ENCODE peak calls at places on chromosomes 12 and 14, in seven cellular contexts. One of them, this sample, is unnamed.
A peak's percentile ranks its signal among the peaks of the same experiment; 100 is the strongest.

GRCh38 chr14:63078606-63079005 is 33.3 kb upstream of the KCNH5 start:
- DNase-seq in breast epithelium: no peak
- DNase-seq in coronary artery: no peak
- DNase-seq in A549: no peak
- DNase-seq in MM.1S: no peak
- DNase-seq in heart left ventricle: no peak
- DNase-seq in brain microvascular endothelial cell: no peak
- DNase-seq in this sample: no peak

GRCh38 chr14:102693006-102693755 is 84.1 kb upstream of the TRAF3 start:
- DNase-seq in coronary artery: no peak
- DNase-seq in heart left ventricle: no peak
- DNase-seq in breast epithelium: no peak
- DNase-seq in MM.1S: no peak
- DNase-seq in brain microvascular endothelial cell: no peak
- DNase-seq in A549: no peak
- DNase-seq in this sample: no peak

GRCh38 chr14:38001501-38001900 is 206.2 kb upstream of the SSTR1 start:
- DNase-seq in MM.1S: no peak
- DNase-seq in brain microvascular endothelial cell: no peak
- DNase-seq in breast epithelium: no peak
- DNase-seq in heart left ventricle: no peak
- DNase-seq in A549: no peak
- DNase-seq in coronary artery: no peak
- DNase-seq in this sample: no peak

GRCh38 chr14:95196268-95196667 is 38.9 kb upstream of the DICER1 start:
- DNase-seq in heart left ventricle: no peak
- DNase-seq in breast epithelium: no peak
- DNase-seq in MM.1S: no peak
- DNase-seq in brain microvascular endothelial cell: no peak
- DNase-seq in coronary artery: peak; percentile 47
- DNase-seq in A549: peak; percentile 14
- DNase-seq in this sample: no peak

GRCh38 chr14:20781805-20782204 is 737 bp downstream of the RNASE6 start:
- DNase-seq in brain microvascular endothelial cell: no peak
- DNase-seq in coronary artery: no peak
- DNase-seq in breast epithelium: no peak
- DNase-seq in heart left ventricle: no peak
- DNase-seq in MM.1S: no peak
- DNase-seq in A549: no peak
- DNase-seq in this sample: no peak

GRCh38 chr14:103654619-103655018 is 25.6 kb downstream of the KLC1 start:
- DNase-seq in brain microvascular endothelial cell: no peak
- DNase-seq in A549: no peak
- DNase-seq in coronary artery: no peak
- DNase-seq in breast epithelium: no peak
- DNase-seq in MM.1S: no peak
- DNase-seq in heart left ventricle: no peak
- DNase-seq in this sample: no peak

GRCh38 chr12:131434208-131435125 is 276.4 kb upstream of the SFSWAP start:
- DNase-seq in A549: no peak
- DNase-seq in coronary artery: no peak
- DNase-seq in MM.1S: no peak
- DNase-seq in brain microvascular endothelial cell: no peak
- DNase-seq in heart left ventricle: no peak
- DNase-seq in breast epithelium: peak; percentile 37
- DNase-seq in this sample: no peak

GRCh38 chr12:109307051-109307450 is 2.0 kb downstream of the FOXN4 start:
- DNase-seq in breast epithelium: no peak
- DNase-seq in MM.1S: no peak
- DNase-seq in coronary artery: no peak
- DNase-seq in A549: no peak
- DNase-seq in brain microvascular endothelial cell: no peak
- DNase-seq in heart left ventricle: no peak
- DNase-seq in this sample: no peak

GRCh38 chr12:102957339-102958050 is at the start of gene ASCL1:
- DNase-seq in coronary artery: no peak
- DNase-seq in heart left ventricle: no peak
- DNase-seq in breast epithelium: no peak
- DNase-seq in A549: no peak
- DNase-seq in brain microvascular endothelial cell: no peak
- DNase-seq in MM.1S: peak; percentile 34
- DNase-seq in this sample: no peak

DNA sequence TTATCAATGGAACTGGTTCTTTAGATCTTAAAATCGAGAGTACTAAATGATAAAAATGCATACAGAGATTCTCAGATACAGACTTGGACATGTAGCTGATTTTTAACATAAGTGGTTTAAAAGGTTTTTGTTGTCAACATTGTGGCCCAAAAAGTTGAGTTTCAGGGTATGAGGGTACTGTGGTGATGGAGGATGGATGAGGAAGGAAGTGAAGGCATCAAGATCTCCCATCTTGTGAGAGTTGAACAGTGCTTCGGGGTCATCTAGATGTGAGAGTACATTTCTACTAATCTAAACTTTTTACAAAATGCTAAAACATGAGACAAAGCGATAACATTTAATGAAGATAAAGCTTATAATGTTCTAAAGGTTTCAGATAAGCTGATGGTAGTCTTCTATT is 452.6 kb downstream of the PCNX1 start:
- DNase-seq in brain microvascular endothelial cell: no peak
- DNase-seq in MM.1S: no peak
- DNase-seq in heart left ventricle: no peak
- DNase-seq in coronary artery: no peak
- DNase-seq in breast epithelium: no peak
- DNase-seq in A549: no peak
- DNase-seq in this sample: no peak
- H3K27ac ChIP-seq in brain microvascular endothelial cell: no peak overlapping the region
- H3K27ac ChIP-seq in MM.1S: no peak overlapping the region
- H3K27ac ChIP-seq in heart left ventricle: no peak overlapping the region
- H3K27ac ChIP-seq in coronary artery: no peak overlapping the region
- H3K27ac ChIP-seq in breast epithelium: no peak overlapping the region
- H3K27ac ChIP-seq in A549: no peak overlapping the region
- H3K27ac ChIP-seq in this sample: no peak overlapping the region

DNA sequence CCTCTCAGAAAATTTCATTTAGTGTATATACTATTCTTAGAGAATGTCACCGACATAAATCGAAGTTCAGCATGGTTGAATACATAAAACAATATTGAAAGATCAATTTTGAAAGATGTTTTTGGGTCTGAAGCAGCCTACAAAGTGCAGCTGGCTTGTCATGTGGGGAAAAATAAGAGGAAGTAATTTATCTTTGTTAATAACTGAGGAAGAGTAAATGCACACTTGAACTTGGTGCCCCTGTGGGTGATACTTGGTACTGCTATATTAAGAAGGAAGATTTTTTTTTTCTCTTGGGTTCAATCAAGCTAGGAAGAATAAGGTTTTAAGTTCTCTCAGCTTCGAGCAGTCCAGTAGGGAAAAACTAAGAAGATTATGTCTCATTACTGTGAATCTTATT is 661.3 kb downstream of the RPL10L start:
- DNase-seq in brain microvascular endothelial cell: no peak
- DNase-seq in MM.1S: no peak
- DNase-seq in A549: no peak
- DNase-seq in coronary artery: no peak
- DNase-seq in heart left ventricle: no peak
- DNase-seq in breast epithelium: no peak
- DNase-seq in this sample: no peak
- TF ChIP-seq CTCF in brain microvascular endothelial cell: peak; percentile 41
- TF ChIP-seq CTCF in MM.1S: no peak
- TF ChIP-seq CTCF in A549: no peak
- TF ChIP-seq CTCF in coronary artery: no peak
- TF ChIP-seq CTCF in heart left ventricle: peak; percentile 17
- TF ChIP-seq CTCF in breast epithelium: peak; percentile 12
- TF ChIP-seq CTCF in this sample: peak; percentile 17

DNA sequence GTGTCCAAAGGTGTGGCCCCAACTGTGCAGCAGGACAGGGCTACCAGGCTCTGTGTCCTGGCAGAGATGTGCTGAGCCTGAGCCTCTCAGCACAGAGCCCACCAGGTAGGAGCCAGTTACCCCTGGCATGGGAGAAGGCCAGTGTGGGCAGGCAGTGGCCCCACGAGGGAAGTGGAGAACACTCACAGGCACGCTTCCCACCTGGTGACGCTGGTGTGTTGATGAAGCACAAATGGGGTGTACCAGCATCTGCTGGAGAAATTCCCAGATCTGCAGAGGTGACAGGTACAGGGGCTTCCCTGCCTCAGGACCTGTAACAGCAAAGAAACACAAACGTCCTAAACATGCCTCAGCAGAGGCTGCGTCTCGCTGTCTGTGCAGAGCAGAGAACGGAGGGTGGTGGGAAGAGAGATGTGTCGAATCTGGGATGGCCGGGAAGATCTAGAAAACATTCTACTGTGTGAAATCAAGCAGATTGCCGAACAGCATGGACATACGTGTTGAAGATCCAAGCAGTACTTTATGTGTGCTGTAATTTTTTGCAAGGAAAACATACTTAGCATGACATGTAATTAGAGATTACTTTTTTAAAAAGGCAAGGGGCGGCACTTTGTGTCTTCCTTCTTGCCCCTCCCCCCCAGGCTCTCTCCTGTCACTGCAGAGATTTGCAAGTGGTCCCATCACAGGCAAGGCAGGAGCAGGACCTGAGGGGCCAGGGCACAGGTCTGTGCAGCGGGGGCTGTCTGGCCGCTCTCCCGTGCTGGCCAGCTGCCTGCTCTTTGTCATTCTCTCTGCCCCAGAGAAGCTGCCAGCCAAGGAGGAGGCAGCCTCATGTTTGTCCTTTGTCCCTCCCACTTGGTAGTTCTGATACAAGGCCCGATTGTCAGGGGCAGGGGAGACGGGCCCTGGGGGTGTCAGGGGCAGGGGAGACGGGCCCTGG is 17.3 kb downstream of the HIP1R start:
- DNase-seq in heart left ventricle: no peak
- DNase-seq in A549: no peak
- DNase-seq in coronary artery: no peak
- DNase-seq in MM.1S: no peak
- DNase-seq in brain microvascular endothelial cell: no peak
- DNase-seq in breast epithelium: no peak
- DNase-seq in this sample: no peak
- H3K27ac ChIP-seq in heart left ventricle: peak overlapping the region; percentile 43
- H3K27ac ChIP-seq in A549: no peak overlapping the region
- H3K27ac ChIP-seq in coronary artery: peak overlapping the region; percentile 47
- H3K27ac ChIP-seq in MM.1S: no peak overlapping the region
- H3K27ac ChIP-seq in brain microvascular endothelial cell: no peak overlapping the region
- H3K27ac ChIP-seq in breast epithelium: peak overlapping the region; percentile 72
- H3K27ac ChIP-seq in this sample: no peak overlapping the region

GRCh38 chr12:115208098-115208497 is 524.1 kb upstream of the TBX3 start:
- DNase-seq in breast epithelium: no peak
- DNase-seq in coronary artery: no peak
- DNase-seq in brain microvascular endothelial cell: no peak
- DNase-seq in heart left ventricle: no peak
- DNase-seq in A549: no peak
- DNase-seq in MM.1S: peak; percentile 5
- DNase-seq in this sample: no peak

GRCh38 chr12:115207216-115207915 is 523.4 kb upstream of the TBX3 start:
- DNase-seq in A549: no peak
- DNase-seq in coronary artery: no peak
- DNase-seq in breast epithelium: no peak
- DNase-seq in MM.1S: no peak
- DNase-seq in heart left ventricle: no peak
- DNase-seq in brain microvascular endothelial cell: no peak
- DNase-seq in this sample: no peak

GRCh38 chr12:115203661-115204060 is 519.7 kb upstream of the TBX3 start:
- DNase-seq in MM.1S: no peak
- DNase-seq in brain microvascular endothelial cell: no peak
- DNase-seq in heart left ventricle: no peak
- DNase-seq in breast epithelium: no peak
- DNase-seq in A549: no peak
- DNase-seq in coronary artery: no peak
- DNase-seq in this sample: no peak

GRCh38 chr12:115204957-115205754 is 521.2 kb upstream of the TBX3 start:
- DNase-seq in A549: no peak
- DNase-seq in brain microvascular endothelial cell: peak; percentile 56
- DNase-seq in coronary artery: no peak
- DNase-seq in breast epithelium: no peak
- DNase-seq in heart left ventricle: no peak
- DNase-seq in MM.1S: no peak
- DNase-seq in this sample: no peak

DNA sequence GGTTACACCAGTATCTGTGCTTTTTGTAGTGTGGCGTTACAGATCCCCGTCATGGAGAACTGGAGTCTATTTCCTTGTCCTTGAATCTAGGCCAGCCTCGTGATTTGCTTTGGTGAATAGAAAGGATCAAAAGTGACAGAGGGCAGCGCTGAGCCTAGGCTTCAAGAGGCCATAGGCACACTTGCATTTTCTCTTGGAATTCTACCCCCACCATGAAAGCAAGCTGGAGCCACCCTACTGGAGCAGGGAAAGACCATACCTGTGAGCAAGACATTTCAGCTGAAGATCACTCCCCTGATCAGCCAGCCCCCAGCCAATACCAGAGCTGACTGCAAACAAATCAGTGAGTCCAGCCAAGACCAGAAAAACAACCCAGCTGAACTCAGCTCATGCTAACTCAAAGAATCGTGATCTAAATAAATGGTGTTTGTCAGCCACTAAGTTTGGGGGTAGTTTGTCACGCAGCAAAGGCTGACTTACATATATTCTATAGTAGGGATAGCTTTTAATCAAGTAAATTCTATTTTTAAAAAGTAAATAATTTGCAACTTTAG is 521.9 kb upstream of the TBX3 start:
- DNase-seq in breast epithelium: no peak
- DNase-seq in coronary artery: no peak
- DNase-seq in MM.1S: no peak
- DNase-seq in A549: no peak
- DNase-seq in brain microvascular endothelial cell: no peak
- DNase-seq in heart left ventricle: no peak
- DNase-seq in this sample: no peak
- TF ChIP-seq CTCF in breast epithelium: no peak
- TF ChIP-seq CTCF in coronary artery: no peak
- TF ChIP-seq CTCF in MM.1S: no peak
- TF ChIP-seq CTCF in A549: no peak
- TF ChIP-seq CTCF in brain microvascular endothelial cell: no peak
- TF ChIP-seq CTCF in heart left ventricle: no peak
- TF ChIP-seq CTCF in this sample: no peak

GRCh38 chr12:104292872-104293794 is 10.4 kb upstream of the EID3 start:
- DNase-seq in breast epithelium: no peak
- DNase-seq in brain microvascular endothelial cell: no peak
- DNase-seq in MM.1S: no peak
- DNase-seq in coronary artery: no peak
- DNase-seq in A549: no peak
- DNase-seq in heart left ventricle: no peak
- DNase-seq in this sample: no peak

GRCh38 chr12:104297477-104298113 is 5.9 kb upstream of the EID3 start:
- DNase-seq in MM.1S: no peak
- DNase-seq in brain microvascular endothelial cell: no peak
- DNase-seq in breast epithelium: no peak
- DNase-seq in heart left ventricle: no peak
- DNase-seq in A549: no peak
- DNase-seq in coronary artery: no peak
- DNase-seq in this sample: no peak

GRCh38 chr12:104296718-104297117 is 6.8 kb upstream of the EID3 start:
- DNase-seq in MM.1S: no peak
- DNase-seq in breast epithelium: no peak
- DNase-seq in brain microvascular endothelial cell: no peak
- DNase-seq in heart left ventricle: no peak
- DNase-seq in coronary artery: no peak
- DNase-seq in A549: no peak
- DNase-seq in this sample: no peak

GRCh38 chr12:104295954-104296353 is 7.6 kb upstream of the EID3 start:
- DNase-seq in A549: no peak
- DNase-seq in breast epithelium: no peak
- DNase-seq in MM.1S: no peak
- DNase-seq in heart left ventricle: no peak
- DNase-seq in coronary artery: no peak
- DNase-seq in brain microvascular endothelial cell: no peak
- DNase-seq in this sample: no peak

GRCh38 chr12:104294845-104295674 is 8.5 kb upstream of the EID3 start:
- DNase-seq in brain microvascular endothelial cell: no peak
- DNase-seq in heart left ventricle: no peak
- DNase-seq in MM.1S: no peak
- DNase-seq in breast epithelium: no peak
- DNase-seq in A549: no peak
- DNase-seq in coronary artery: no peak
- DNase-seq in this sample: no peak
- H3K27ac ChIP-seq in brain microvascular endothelial cell: no peak overlapping the region
- H3K27ac ChIP-seq in heart left ventricle: no peak overlapping the region
- H3K27ac ChIP-seq in MM.1S: no peak overlapping the region
- H3K27ac ChIP-seq in breast epithelium: no peak overlapping the region
- H3K27ac ChIP-seq in A549: peak overlapping the region; percentile 98
- H3K27ac ChIP-seq in coronary artery: peak overlapping the region; percentile 73
- H3K27ac ChIP-seq in this sample: peak overlapping the region; percentile 52

This sample was measured in psoas muscle.